ENCODE peak calls at places on chromosome 3, in four cellular contexts. T, L, Z and S are unnamed samples.

GRCh38 chr3:143529018-143529478 is 319.2 kb downstream of the SLC9A9 start:
- DNase-seq in T (peak; percentile 42), L (peak; percentile 42), Z (no peak), S (no peak)

GRCh38 chr3:73072634-73073033 is 11.2 kb downstream of the EBLN2 start:
- DNase-seq in T (no peak), L (no peak), Z (no peak), S (no peak)

GRCh38 chr3:78994174-78995027 is 773.4 kb downstream of the ROBO1 start:
- DNase-seq in T (no peak), L (no peak), Z (no peak), S (no peak)

GRCh38 chr3:10558726-10559125 is 53.3 kb upstream of the ATP2B2 start:
- DNase-seq in T (no peak), L (no peak), Z (no peak), S (peak; percentile 0)

GRCh38 chr3:160454995-160455394 is 5.4 kb upstream of the TRIM59 start:
- DNase-seq in T (no peak), L (no peak), Z (no peak), S (no peak)

GRCh38 chr3:55166577-55167555 is 239.0 kb upstream of the LRTM1 start:
- DNase-seq in T (no peak), L (no peak), Z (no peak), S (no peak)

GRCh38 chr3:122200681-122201080 is 17.2 kb downstream of the CASR start:
- DNase-seq in T (no peak), L (no peak), Z (no peak), S (no peak)

GRCh38 chr3:196624008-196624790 is 15.3 kb upstream of the NRROS start:
- DNase-seq in T (peak; percentile 51), L (no peak), Z (no peak), S (no peak)

GRCh38 chr3:155026999-155027591 is 53.0 kb upstream of the MME start:
- DNase-seq in T (no peak), L (no peak), Z (no peak), S (no peak)

GRCh38 chr3:46438831-46439230 is 25.9 kb downstream of the LTF start:
- DNase-seq in T (no peak), L (no peak), Z (no peak), S (no peak)

GRCh38 chr3:46448721-46449120 is 16.0 kb downstream of the LTF start:
- DNase-seq in T (no peak), L (no peak), Z (no peak), S (no peak)

GRCh38 chr3:46447535-46447934 is 17.2 kb downstream of the LTF start:
- DNase-seq in T (no peak), L (no peak), Z (no peak), S (no peak)

GRCh38 chr3:46440531-46441294 is 24.0 kb downstream of the LTF start:
- DNase-seq in T (peak; percentile 42), L (no peak), Z (no peak), S (no peak)

GRCh38 chr3:46442591-46443530 is 21.8 kb downstream of the LTF start:
- DNase-seq in T (peak; percentile 63), L (no peak), Z (peak; percentile 40), S (no peak)
- TF ChIP-seq CTCF in T (peak; percentile 78), L (peak; percentile 69), Z (peak; percentile 67), S (no peak)

DNA sequence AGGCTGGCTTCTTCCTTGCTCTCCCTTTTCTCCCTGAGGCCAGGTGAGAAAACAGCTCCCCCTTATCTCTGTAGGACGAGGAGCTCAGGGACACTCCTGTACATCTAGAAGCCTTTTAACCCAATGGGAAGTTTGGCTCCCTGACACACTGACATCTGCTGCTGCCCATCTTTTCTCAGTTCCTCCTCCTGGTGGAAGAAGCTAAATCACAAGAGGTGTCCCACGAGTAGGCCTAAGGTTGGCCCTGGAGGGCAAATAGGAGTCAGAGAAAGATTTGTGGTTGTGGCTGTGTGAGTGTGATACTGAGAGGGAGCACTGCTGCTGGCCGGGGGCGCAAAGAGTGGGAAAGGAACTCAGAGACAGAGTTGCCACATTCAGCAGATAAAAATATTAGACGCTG is 49.5 kb downstream of the ARHGAP31 start:
- DNase-seq in T (peak; percentile 37), L (no peak), Z (no peak), S (no peak)
- TF ChIP-seq CTCF in T (no peak), L (no peak), Z (no peak), S (no peak)

GRCh38 chr3:13892304-13892703 is 12.4 kb upstream of the WNT7A start:
- DNase-seq in T (no peak), L (no peak), Z (no peak), S (no peak)

GRCh38 chr3:13894096-13894811 is 14.4 kb upstream of the WNT7A start:
- DNase-seq in T (peak; percentile 5), L (no peak), Z (no peak), S (no peak)

GRCh38 chr3:13894812-13895154 is 14.9 kb upstream of the WNT7A start:
- DNase-seq in T (peak; percentile 4), L (no peak), Z (no peak), S (no peak)

GRCh38 chr3:13895155-13896105 is 15.6 kb upstream of the WNT7A start:
- DNase-seq in T (peak; percentile 87), L (peak; percentile 97), Z (peak; percentile 95), S (peak; percentile 91)

GRCh38 chr3:13896473-13897154 is 16.7 kb upstream of the WNT7A start:
- DNase-seq in T (peak; percentile 62), L (no peak), Z (peak; percentile 54), S (peak; percentile 45)
- TF ChIP-seq CTCF in T (no peak), L (peak; percentile 83), Z (peak; percentile 88), S (peak; percentile 26)

GRCh38 chr3:182947892-182948291 is 32.4 kb downstream of the DCUN1D1 start:
- DNase-seq in T (no peak), L (no peak), Z (no peak), S (no peak)
- TF ChIP-seq CTCF in T (no peak), L (no peak), Z (peak; percentile 26), S (no peak)

DNA sequence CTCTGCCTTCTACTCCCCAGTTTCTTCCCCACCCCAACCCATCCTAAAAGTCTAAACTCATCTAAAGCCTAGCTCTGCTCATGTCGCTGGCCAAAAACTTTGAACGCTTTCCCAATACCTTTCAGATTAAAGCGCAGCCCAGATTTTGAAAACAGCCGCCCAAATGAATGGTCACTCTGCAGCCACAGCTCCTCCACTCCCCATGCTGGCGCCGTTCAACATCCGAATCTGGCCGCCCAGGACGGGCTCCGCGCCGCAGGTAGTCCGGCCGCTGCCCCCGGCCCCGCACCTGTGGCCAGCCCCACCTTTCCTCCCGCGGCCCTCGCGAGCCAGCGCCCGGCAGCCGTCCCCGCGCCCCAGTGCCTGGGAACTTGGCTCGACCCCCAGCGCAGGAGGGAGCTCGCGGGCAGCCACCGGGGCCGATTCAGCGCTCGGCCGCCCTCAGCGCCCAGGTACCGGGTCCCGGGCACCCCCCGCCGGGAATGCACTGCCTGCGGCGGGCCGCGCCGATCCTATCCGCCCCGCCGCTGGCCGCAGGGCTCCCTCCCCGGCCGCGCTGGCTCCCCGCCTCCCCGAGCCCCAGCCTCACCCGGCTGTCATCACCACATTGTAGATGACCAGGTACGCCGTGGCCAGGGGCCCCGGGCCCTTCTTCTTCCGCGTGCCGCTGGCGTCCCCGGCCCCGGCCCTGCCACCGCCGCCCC is 417 bp downstream of the HACD2 start:
- DNase-seq in T (peak; percentile 61), L (peak; percentile 78), Z (no peak), S (peak; percentile 63)
- TF ChIP-seq CTCF in T (no peak), L (peak; percentile 44), Z (peak; percentile 30), S (no peak)